ENCODE peak calls at places on chromosomes 3 and 15, in nine cellular contexts. Q is fibroblast of lung, Y is uterus, D is left ventricle myocardium inferior, J is breast epithelium, G is lower lobe of right lung, O is IMR-90, F is Peyer's patch, C is RWPE2. K is an unnamed sample.

GRCh38 chr15:68277131-68277604 is 377 bp upstream of the FEM1B start:
- DNase-seq in O (peak; percentile 48), J (no peak), D (no peak), C (no peak), Q (peak; percentile 73), G (peak; percentile 53), F (no peak), Y (no peak), K (no peak)

GRCh38 chr3:87336761-87337160 is 60.4 kb upstream of the POU1F1 start:
- DNase-seq in Y (no peak), J (no peak), D (no peak), C (no peak), G (no peak), O (no peak), Q (no peak), F (no peak), K (no peak)

GRCh38 chr3:129449279-129450115 is 9.5 kb downstream of the IFT122 start:
- DNase-seq in J (no peak), G (no peak), D (no peak), Q (peak; percentile 42), O (no peak), C (no peak), F (no peak), Y (no peak), K (no peak)

GRCh38 chr3:114800272-114800671 is 346.8 kb downstream of the ZBTB20 start:
- DNase-seq in Y (no peak), D (no peak), O (no peak), G (no peak), F (no peak), Q (no peak), C (no peak), J (no peak), K (no peak)

GRCh38 chr3:59185586-59186381 is 136.0 kb upstream of the CFAP20DC start:
- DNase-seq in C (no peak), O (peak; percentile 19), F (no peak), J (no peak), Q (peak; percentile 20), G (no peak), D (no peak), Y (no peak), K (no peak)

GRCh38 chr3:149646181-149646766 is 11.6 kb downstream of the WWTR1 start:
- DNase-seq in Q (peak; percentile 71), F (no peak), Y (no peak), C (no peak), D (no peak), J (no peak), G (no peak), O (peak; percentile 80), K (no peak)

GRCh38 chr3:136346486-136346885 is 96.3 kb downstream of the PCCB start:
- DNase-seq in F (no peak), Q (no peak), Y (no peak), J (no peak), O (no peak), D (no peak), C (no peak), G (no peak), K (no peak)

GRCh38 chr15:73799466-73799865 is 46.3 kb upstream of the INSYN1 start:
- DNase-seq in Q (no peak), Y (no peak), D (no peak), G (no peak), F (no peak), C (no peak), O (peak; percentile 15), J (no peak), K (no peak)

GRCh38 chr15:68440136-68440535 is 8.2 kb upstream of the ITGA11 start:
- DNase-seq in Y (peak; percentile 8), Q (no peak), O (no peak), D (no peak), C (peak; percentile 29), G (no peak), F (no peak), J (no peak), K (no peak)

GRCh38 chr3:27544372-27544865 is 60.2 kb upstream of the SLC4A7 start:
- DNase-seq in Q (peak; percentile 77), D (no peak), O (peak; percentile 68), F (no peak), C (no peak), G (no peak), Y (no peak), J (no peak), K (no peak)

GRCh38 chr3:156626104-156626503 is 48.3 kb upstream of the TIPARP start:
- DNase-seq in C (peak; percentile 79), F (no peak), D (no peak), Q (no peak), J (no peak), G (peak; percentile 82), Y (no peak), O (no peak), K (no peak)

GRCh38 chr3:65619391-65620298 is 419.1 kb downstream of the MAGI1 start:
- DNase-seq in G (no peak), Q (peak; percentile 68), D (no peak), F (no peak), C (no peak), J (no peak), O (peak; percentile 92), Y (no peak), K (no peak)

GRCh38 chr3:63141-63845 is 133.3 kb upstream of the CHL1 start:
- DNase-seq in O (no peak), C (no peak), Y (no peak), Q (peak; percentile 72), G (no peak), J (no peak), F (no peak), D (no peak), K (no peak)

GRCh38 chr3:112001516-112001915 is 2.8 kb downstream of the TAGLN3 start:
- DNase-seq in Q (no peak), Y (no peak), C (no peak), J (no peak), O (no peak), D (no peak), F (no peak), G (no peak), K (no peak)

GRCh38 chr3:191020730-191021405 is 158.4 kb upstream of the GMNC start:
- DNase-seq in J (no peak), D (no peak), Q (no peak), F (no peak), Y (no peak), O (peak; percentile 2), C (no peak), G (no peak), K (no peak)

GRCh38 chr3:54856271-54856670 is 71.6 kb downstream of the LRTM1 start:
- DNase-seq in Q (no peak), O (no peak), F (no peak), Y (no peak), J (no peak), C (no peak), D (no peak), G (no peak), K (no peak)

GRCh38 chr3:161267646-161268045 is 46.5 kb downstream of the NMD3 start:
- DNase-seq in C (no peak), J (no peak), Y (no peak), Q (no peak), O (no peak), G (no peak), F (no peak), D (no peak), K (no peak)

GRCh38 chr15:48003447-48003846 is 117.3 kb upstream of the SLC24A5 start:
- DNase-seq in Y (no peak), O (no peak), D (no peak), Q (no peak), C (no peak), F (no peak), G (no peak), J (no peak), K (no peak)

GRCh38 chr3:23723930-23724329 is 81.8 kb upstream of the UBE2E1 start:
- DNase-seq in O (no peak), Q (no peak), Y (no peak), C (no peak), D (no peak), G (no peak), F (no peak), J (no peak), K (no peak)

GRCh38 chr3:152384412-152384811 is 115.7 kb downstream of the MBNL1 start:
- DNase-seq in O (no peak), F (no peak), C (no peak), D (no peak), J (no peak), Y (no peak), G (no peak), Q (no peak), K (no peak)

GRCh38 chr3:46923559-46924350 is 46.2 kb downstream of the PTH1R start:
- DNase-seq in Y (no peak), J (no peak), G (peak; percentile 58), F (peak; percentile 65), D (no peak), C (peak; percentile 49), O (peak; percentile 12), Q (peak; percentile 38), K (peak; percentile 58)
- TF ChIP-seq CTCF in Y (peak; percentile 40), J (peak; percentile 77), G (peak; percentile 70), F (peak; percentile 92), D (peak; percentile 77), C (peak; percentile 76), O (peak; percentile 60), Q (peak; percentile 67), K (peak; percentile 61)

DNA sequence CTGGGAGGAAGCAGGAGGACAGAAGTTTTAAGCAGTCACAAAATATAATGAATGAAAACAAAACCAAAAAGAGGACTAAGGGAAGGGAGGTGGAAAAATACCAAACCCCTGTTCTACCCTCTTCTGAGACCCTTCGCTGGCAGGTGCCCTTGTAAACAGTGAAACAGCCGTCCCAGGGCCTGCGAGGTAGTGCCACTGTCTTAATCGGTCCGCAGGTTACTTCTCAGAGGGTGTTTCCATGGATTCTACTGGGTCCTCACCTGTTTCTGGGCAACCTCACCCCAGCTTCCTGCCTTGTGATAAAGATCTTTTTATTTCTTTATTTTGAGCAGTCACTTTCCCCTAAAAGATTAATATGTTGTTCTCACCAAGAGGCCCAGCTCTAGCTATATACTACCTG is 65.3 kb downstream of the SLC30A4 start:
- DNase-seq in Q (no peak), D (no peak), G (no peak), Y (no peak), J (no peak), C (no peak), O (no peak), F (no peak), K (no peak)
- H3K27ac ChIP-seq in Q (peak overlapping the region; percentile 83), D (no peak overlapping the region), G (no peak overlapping the region), Y (peak overlapping the region; percentile 95), J (peak overlapping the region; percentile 91), C (peak overlapping the region; percentile 82), O (peak overlapping the region; percentile 57), F (peak overlapping the region; percentile 58), K (no peak overlapping the region)

DNA sequence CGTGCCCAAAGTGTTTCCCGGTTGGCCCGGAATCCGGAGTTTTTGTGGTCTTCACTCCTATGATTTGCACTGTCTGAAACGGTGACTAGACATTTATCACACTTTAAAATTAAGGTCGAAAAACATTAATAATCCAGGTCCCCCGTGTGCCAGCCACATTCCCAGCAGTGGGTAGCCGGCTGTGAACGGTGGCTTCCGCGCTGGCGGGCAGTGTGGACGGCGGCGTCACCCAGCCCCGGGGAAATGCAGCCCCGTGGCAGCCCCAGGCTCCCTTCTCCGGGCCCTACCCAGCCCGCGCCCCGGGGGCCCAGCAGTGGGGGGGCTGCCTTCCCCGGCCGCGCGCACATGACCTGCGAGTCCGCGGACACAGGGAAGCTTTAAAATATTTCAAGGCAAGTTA is 25.3 kb downstream of the GABRA5 start:
- DNase-seq in F (no peak), D (no peak), Y (no peak), G (no peak), Q (no peak), O (no peak), J (no peak), C (no peak), K (no peak)
- H3K4me3 ChIP-seq in F (no peak overlapping the region), D (peak overlapping the region; percentile 58), Y (no peak overlapping the region), G (no peak overlapping the region), Q (no peak overlapping the region), O (no peak overlapping the region), J (peak overlapping the region; percentile 41), C (no peak overlapping the region), K (no peak overlapping the region)

GRCh38 chr3:14875411-14876175 is 56.8 kb downstream of the FGD5 start:
- DNase-seq in G (no peak), O (no peak), C (no peak), Y (no peak), D (no peak), Q (no peak), J (peak; percentile 36), F (no peak), K (no peak)
- TF ChIP-seq CTCF in G (no peak), O (no peak), C (no peak), Y (no peak), D (no peak), Q (no peak), J (no peak), F (no peak), K (no peak)

K was measured in right lobe of liver.